ENCODE peak calls at places on chromosomes 4 and X, in six cellular contexts. N, L, D, J, R and S are unnamed samples.

GRCh38 chr4:82629238-82630000 is 67.6 kb upstream of the TMEM150C start:
- DNase-seq in N (no peak), L (no peak), D (peak; percentile 20), J (peak; percentile 74), R (no peak), S (peak; percentile 50)

GRCh38 chr4:56342746-56343145 is 44.5 kb downstream of the AASDH start:
- DNase-seq in N (no peak), L (no peak), D (no peak), J (no peak), R (no peak), S (no peak)

GRCh38 chr4:138686078-138686477 is 329.5 kb upstream of the NOCT start:
- DNase-seq in N (no peak), L (no peak), D (no peak), J (no peak), R (no peak), S (no peak)

GRCh38 chr4:52982246-52982950 is 120.3 kb downstream of the RASL11B start:
- DNase-seq in N (no peak), L (peak; percentile 75), D (peak; percentile 88), J (peak; percentile 62), R (peak; percentile 4), S (peak; percentile 77)

GRCh38 chrX:42778096-42778495 is at the start of gene PPP1R2C:
- DNase-seq in N (no peak), L (no peak), D (no peak), J (no peak), R (no peak), S (no peak)

GRCh38 chrX:52933213-52933612 is 25.1 kb downstream of the FAM156A start:
- DNase-seq in N (no peak), L (no peak), D (no peak), J (no peak), R (no peak), S (no peak)

GRCh38 chrX:45850197-45850774 is 649.6 kb upstream of the DIPK2B start:
- DNase-seq in N (no peak), L (no peak), D (peak; percentile 23), J (no peak), R (no peak), S (no peak)

GRCh38 chr4:67885727-67886126 is 1.9 kb upstream of the TMPRSS11D start:
- DNase-seq in N (peak; percentile 62), L (no peak), D (peak; percentile 69), J (no peak), R (no peak), S (no peak)

GRCh38 chr4:6424425-6424824 is 48.0 kb downstream of the PPP2R2C start:
- DNase-seq in N (no peak), L (no peak), D (no peak), J (no peak), R (no peak), S (no peak)

GRCh38 chr4:125321709-125322362 is 7.1 kb downstream of the FAT4 start:
- DNase-seq in N (peak; percentile 54), L (no peak), D (peak; percentile 72), J (peak; percentile 68), R (no peak), S (no peak)

GRCh38 chrX:63746278-63746677 is 38.7 kb downstream of the ARHGEF9 start:
- DNase-seq in N (no peak), L (no peak), D (no peak), J (no peak), R (peak; percentile 21), S (no peak)

GRCh38 chr4:173514641-173515217 is 15.3 kb downstream of the HAND2 start:
- DNase-seq in N (no peak), L (no peak), D (no peak), J (no peak), R (no peak), S (no peak)

GRCh38 chrX:97267916-97268680 is 384.4 kb downstream of the RPA4 start:
- DNase-seq in N (no peak), L (no peak), D (peak; percentile 39), J (no peak), R (no peak), S (no peak)

GRCh38 chrX:71652405-71652804 is 14.9 kb upstream of the LOC101059915 start:
- DNase-seq in N (peak; percentile 24), L (peak; percentile 49), D (peak; percentile 72), J (peak; percentile 47), R (peak; percentile 25), S (peak; percentile 70)

GRCh38 chr4:148540622-148541326 is 98.6 kb upstream of the NR3C2 start:
- DNase-seq in N (no peak), L (no peak), D (no peak), J (no peak), R (no peak), S (no peak)

GRCh38 chr4:69066945-69067344 is 29.3 kb upstream of the UGT2B7 start:
- DNase-seq in N (no peak), L (no peak), D (peak; percentile 35), J (no peak), R (no peak), S (no peak)

GRCh38 chr4:54384563-54384962 is 155.5 kb downstream of the PDGFRA start:
- DNase-seq in N (peak; percentile 36), L (no peak), D (peak; percentile 38), J (peak; percentile 14), R (peak; percentile 42), S (peak; percentile 72)

GRCh38 chr4:56742080-56742871 is 61.2 kb upstream of the HOPX start:
- DNase-seq in N (no peak), L (no peak), D (peak; percentile 39), J (no peak), R (no peak), S (no peak)

GRCh38 chrX:17285983-17286382 is 89.0 kb upstream of the NHS start:
- DNase-seq in N (no peak), L (no peak), D (no peak), J (no peak), R (no peak), S (no peak)

GRCh38 chrX:27878862-27879261 is 71.1 kb downstream of the MAGEB10 start:
- DNase-seq in N (no peak), L (no peak), D (no peak), J (no peak), R (no peak), S (no peak)

GRCh38 chr4:182124359-182124758 is 118.8 kb upstream of the TENM3 start:
- DNase-seq in N (no peak), L (no peak), D (no peak), J (no peak), R (no peak), S (no peak)

GRCh38 chrX:12249997-12250396 is 111.7 kb downstream of the FRMPD4 start:
- DNase-seq in N (no peak), L (no peak), D (peak; percentile 17), J (no peak), R (no peak), S (no peak)